ENCODE peak calls at places on chromosomes 11 and 22, in six cellular contexts. One of them, this sample, is unnamed. For H3K4me1 and H3K9me3, the result is how much of the 10 kb centered on the place peaks cover.

GRCh38 chr11:98734686-98735085 is 286.1 kb upstream of the CNTN5 start:
- DNase-seq in Panc1: no peak
- DNase-seq in mucosa of descending colon: no peak
- DNase-seq in left ventricle myocardium inferior: no peak
- DNase-seq in pancreas: no peak
- DNase-seq in cardiac muscle cell: no peak
- DNase-seq in this sample: no peak

GRCh38 chr11:69242583-69242940 is 51.4 kb upstream of the MYEOV start:
- DNase-seq in cardiac muscle cell: no peak
- DNase-seq in mucosa of descending colon: no peak
- DNase-seq in Panc1: no peak
- DNase-seq in pancreas: no peak
- DNase-seq in left ventricle myocardium inferior: no peak
- DNase-seq in this sample: no peak

GRCh38 chr11:66288138-66288865 is 641 bp downstream of the YIF1A start:
- DNase-seq in mucosa of descending colon: peak
- DNase-seq in Panc1: no peak
- DNase-seq in left ventricle myocardium inferior: peak
- DNase-seq in pancreas: peak
- DNase-seq in cardiac muscle cell: no peak
- DNase-seq in this sample: no peak

GRCh38 chr11:72813740-72814138 is 472 bp upstream of the ATG16L2 start:
- DNase-seq in Panc1: no peak
- DNase-seq in mucosa of descending colon: no peak
- DNase-seq in pancreas: peak
- DNase-seq in left ventricle myocardium inferior: peak
- DNase-seq in cardiac muscle cell: peak
- DNase-seq in this sample: no peak

GRCh38 chr11:67416416-67417335 is 1.2 kb downstream of the CARNS1 start:
- DNase-seq in left ventricle myocardium inferior: no peak
- DNase-seq in mucosa of descending colon: no peak
- DNase-seq in cardiac muscle cell: no peak
- DNase-seq in Panc1: no peak
- DNase-seq in pancreas: peak
- DNase-seq in this sample: no peak

GRCh38 chr11:35951659-35952058 is 7.8 kb downstream of the LDLRAD3 start:
- DNase-seq in Panc1: no peak
- DNase-seq in cardiac muscle cell: no peak
- DNase-seq in left ventricle myocardium inferior: no peak
- DNase-seq in mucosa of descending colon: no peak
- DNase-seq in pancreas: no peak
- DNase-seq in this sample: no peak

GRCh38 chr22:20019661-20020532 is 1.0 kb upstream of the TANGO2 start:
- DNase-seq in left ventricle myocardium inferior: no peak
- DNase-seq in cardiac muscle cell: no peak
- DNase-seq in Panc1: no peak
- DNase-seq in mucosa of descending colon: peak
- DNase-seq in pancreas: no peak
- DNase-seq in this sample: peak

GRCh38 chr22:43967069-43967468 is 11.8 kb downstream of the SAMM50 start:
- DNase-seq in Panc1: no peak
- DNase-seq in mucosa of descending colon: no peak
- DNase-seq in left ventricle myocardium inferior: no peak
- DNase-seq in pancreas: no peak
- DNase-seq in cardiac muscle cell: no peak
- DNase-seq in this sample: no peak

GRCh38 chr11:69096473-69096872 is 47.7 kb downstream of the TPCN2 start:
- DNase-seq in mucosa of descending colon: no peak
- DNase-seq in cardiac muscle cell: no peak
- DNase-seq in pancreas: peak
- DNase-seq in left ventricle myocardium inferior: no peak
- DNase-seq in Panc1: no peak
- DNase-seq in this sample: no peak

GRCh38 chr11:36480833-36481232 is 29.2 kb downstream of the TRAF6 start:
- DNase-seq in cardiac muscle cell: no peak
- DNase-seq in left ventricle myocardium inferior: no peak
- DNase-seq in Panc1: no peak
- DNase-seq in mucosa of descending colon: no peak
- DNase-seq in pancreas: no peak
- DNase-seq in this sample: no peak

GRCh38 chr11:1335811-1336761 is 26.7 kb upstream of the TOLLIP start:
- DNase-seq in pancreas: peak
- DNase-seq in left ventricle myocardium inferior: peak
- DNase-seq in mucosa of descending colon: peak
- DNase-seq in Panc1: no peak
- DNase-seq in cardiac muscle cell: peak
- DNase-seq in this sample: no peak

GRCh38 chr22:43151251-43152000 is at the start of gene TSPO:
- DNase-seq in pancreas: peak
- DNase-seq in cardiac muscle cell: peak
- DNase-seq in mucosa of descending colon: peak
- DNase-seq in Panc1: no peak
- DNase-seq in left ventricle myocardium inferior: peak
- DNase-seq in this sample: peak

GRCh38 chr11:46252373-46252914 is 25.0 kb upstream of the CREB3L1 start:
- DNase-seq in pancreas: no peak
- DNase-seq in left ventricle myocardium inferior: no peak
- DNase-seq in cardiac muscle cell: no peak
- DNase-seq in mucosa of descending colon: no peak
- DNase-seq in Panc1: no peak
- DNase-seq in this sample: no peak

GRCh38 chr22:24515025-24515338 is 19.9 kb downstream of the UPB1 start:
- DNase-seq in pancreas: no peak
- DNase-seq in cardiac muscle cell: no peak
- DNase-seq in mucosa of descending colon: peak
- DNase-seq in left ventricle myocardium inferior: no peak
- DNase-seq in Panc1: no peak
- DNase-seq in this sample: no peak

GRCh38 chr22:31737932-31738331 is 12.0 kb downstream of the PRR14L start:
- DNase-seq in left ventricle myocardium inferior: no peak
- DNase-seq in pancreas: no peak
- DNase-seq in cardiac muscle cell: no peak
- DNase-seq in mucosa of descending colon: no peak
- DNase-seq in Panc1: no peak
- DNase-seq in this sample: no peak

GRCh38 chr11:102449651-102450570 is 2.7 kb downstream of the TMEM123 start:
- DNase-seq in Panc1: no peak
- DNase-seq in cardiac muscle cell: no peak
- DNase-seq in pancreas: no peak
- DNase-seq in left ventricle myocardium inferior: no peak
- DNase-seq in mucosa of descending colon: no peak
- DNase-seq in this sample: no peak

GRCh38 chr11:44519989-44520737 is 45.3 kb upstream of the CD82 start:
- DNase-seq in mucosa of descending colon: no peak
- DNase-seq in pancreas: no peak
- DNase-seq in cardiac muscle cell: no peak
- DNase-seq in left ventricle myocardium inferior: peak
- DNase-seq in Panc1: no peak
- DNase-seq in this sample: no peak

GRCh38 chr11:118572914-118573550 is 823 bp downstream of the ARCN1 start:
- DNase-seq in cardiac muscle cell: no peak
- DNase-seq in mucosa of descending colon: no peak
- DNase-seq in Panc1: no peak
- DNase-seq in left ventricle myocardium inferior: no peak
- DNase-seq in pancreas: no peak
- DNase-seq in this sample: no peak

GRCh38 chr11:1896468-1896867 is 4.8 kb upstream of the PRR33 start:
- DNase-seq in Panc1: no peak
- DNase-seq in left ventricle myocardium inferior: no peak
- DNase-seq in cardiac muscle cell: no peak
- DNase-seq in pancreas: no peak
- DNase-seq in mucosa of descending colon: no peak
- DNase-seq in this sample: peak

GRCh38 chr11:20238712-20239111 is 78.4 kb upstream of the DBX1 start:
- DNase-seq in pancreas: peak
- DNase-seq in Panc1: no peak
- DNase-seq in cardiac muscle cell: no peak
- DNase-seq in left ventricle myocardium inferior: no peak
- DNase-seq in mucosa of descending colon: peak
- DNase-seq in this sample: no peak

DNA sequence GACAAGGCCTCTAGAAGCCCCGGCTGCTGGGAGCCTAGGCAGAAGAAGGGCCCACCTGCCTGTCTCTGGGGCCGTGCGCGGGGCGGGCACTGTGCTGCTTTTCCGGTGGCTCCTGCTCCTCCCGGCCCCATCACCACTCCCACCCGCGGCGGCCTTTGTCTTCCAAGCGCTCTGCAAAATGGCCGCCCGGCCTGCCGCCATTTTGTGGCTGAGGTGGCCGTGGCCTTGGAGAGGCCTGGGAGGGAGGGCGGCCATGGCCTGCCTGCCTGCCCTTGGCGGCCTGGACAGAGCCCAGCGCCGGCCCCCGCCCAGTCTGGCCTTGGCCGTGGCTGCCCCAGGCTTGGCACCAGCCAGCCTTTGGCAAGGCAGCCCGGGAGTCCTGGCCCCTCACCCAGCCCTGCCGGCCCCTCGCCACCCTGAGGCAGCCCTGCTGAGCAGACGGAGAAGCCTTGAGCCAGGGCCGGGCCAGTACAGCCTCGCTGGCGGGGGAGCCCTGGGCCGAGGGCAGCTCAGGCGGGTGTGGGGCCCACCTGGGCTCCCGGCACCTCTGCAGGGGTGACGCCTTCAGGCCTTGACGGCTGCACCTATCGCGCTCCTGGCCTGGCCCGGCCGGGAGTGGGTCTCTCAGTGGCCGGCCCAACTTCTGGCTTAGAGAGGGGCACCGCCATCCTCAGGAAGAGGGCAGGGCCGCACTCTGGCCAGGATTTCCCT is 46.0 kb upstream of the PPARA start:
- DNase-seq in pancreas: peak
- DNase-seq in left ventricle myocardium inferior: no peak
- DNase-seq in Panc1: no peak
- DNase-seq in mucosa of descending colon: no peak
- DNase-seq in cardiac muscle cell: no peak
- DNase-seq in this sample: no peak
- H3K4me1 ChIP-seq in pancreas: half or more
- H3K4me1 ChIP-seq in left ventricle myocardium inferior: half or more
- H3K4me1 ChIP-seq in Panc1: half or more
- H3K4me1 ChIP-seq in mucosa of descending colon: under half
- H3K4me1 ChIP-seq in cardiac muscle cell: under half
- H3K4me1 ChIP-seq in this sample: under half

GRCh38 chr22:50505276-50505775 is 2.2 kb downstream of the LMF2 start:
- DNase-seq in cardiac muscle cell: no peak
- DNase-seq in pancreas: no peak
- DNase-seq in Panc1: no peak
- DNase-seq in left ventricle myocardium inferior: no peak
- DNase-seq in mucosa of descending colon: no peak
- DNase-seq in this sample: no peak

GRCh38 chr22:50502096-50502495 is 5.4 kb downstream of the LMF2 start:
- DNase-seq in Panc1: no peak
- DNase-seq in left ventricle myocardium inferior: no peak
- DNase-seq in mucosa of descending colon: no peak
- DNase-seq in pancreas: no peak
- DNase-seq in cardiac muscle cell: no peak
- DNase-seq in this sample: no peak

GRCh38 chr22:50502628-50503474 is 4.7 kb downstream of the LMF2 start:
- DNase-seq in Panc1: no peak
- DNase-seq in left ventricle myocardium inferior: no peak
- DNase-seq in pancreas: no peak
- DNase-seq in mucosa of descending colon: no peak
- DNase-seq in cardiac muscle cell: no peak
- DNase-seq in this sample: peak

GRCh38 chr22:50504245-50505211 is 3.0 kb downstream of the LMF2 start:
- DNase-seq in pancreas: peak
- DNase-seq in left ventricle myocardium inferior: no peak
- DNase-seq in cardiac muscle cell: no peak
- DNase-seq in mucosa of descending colon: no peak
- DNase-seq in Panc1: no peak
- DNase-seq in this sample: peak

DNA sequence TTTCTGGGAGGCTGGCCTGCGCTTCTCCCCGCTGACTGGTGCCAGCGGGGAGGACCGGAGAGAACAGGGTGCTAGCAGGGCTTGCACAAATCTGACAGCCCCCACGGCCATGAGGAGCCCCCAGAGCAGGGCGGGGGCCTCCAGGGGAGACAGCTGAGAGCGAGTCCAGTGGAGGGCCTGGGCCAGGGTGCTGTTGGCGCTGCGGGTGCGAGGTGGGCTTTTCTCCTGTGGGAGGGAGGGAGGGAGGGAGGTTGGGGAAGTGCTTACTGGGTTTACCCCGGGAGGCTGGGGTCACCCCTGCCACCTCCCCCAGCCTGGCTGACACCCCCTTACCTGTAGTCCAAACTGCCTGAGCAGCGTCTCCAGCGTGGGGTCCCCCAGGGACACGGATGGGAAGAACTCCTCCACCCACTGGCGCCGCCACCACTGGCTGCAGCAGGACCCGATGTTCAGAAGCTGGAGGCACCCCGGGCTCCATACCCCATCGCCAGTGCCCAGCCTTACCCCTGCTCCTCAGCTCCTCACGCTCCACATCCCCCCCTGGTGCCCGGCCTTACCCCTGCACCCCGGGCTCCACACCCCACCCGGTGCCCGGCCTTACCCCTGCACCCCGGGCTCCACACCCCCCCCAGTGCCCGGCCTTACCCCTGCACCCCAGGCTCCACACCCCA is 3.9 kb downstream of the LMF2 start:
- DNase-seq in cardiac muscle cell: no peak
- DNase-seq in mucosa of descending colon: no peak
- DNase-seq in left ventricle myocardium inferior: no peak
- DNase-seq in pancreas: peak
- DNase-seq in Panc1: no peak
- DNase-seq in this sample: peak
- TF ChIP-seq CTCF in cardiac muscle cell: no peak
- TF ChIP-seq CTCF in mucosa of descending colon: no peak
- TF ChIP-seq CTCF in left ventricle myocardium inferior: no peak
- TF ChIP-seq CTCF in pancreas: no peak
- TF ChIP-seq CTCF in Panc1: no peak
- TF ChIP-seq CTCF in this sample: no peak

GRCh38 chr22:47847281-47847890 is 1084.9 kb downstream of the TBC1D22A start:
- DNase-seq in left ventricle myocardium inferior: no peak
- DNase-seq in Panc1: no peak
- DNase-seq in pancreas: no peak
- DNase-seq in cardiac muscle cell: no peak
- DNase-seq in mucosa of descending colon: no peak
- DNase-seq in this sample: no peak

GRCh38 chr22:47848384-47848920 is 1086.0 kb downstream of the TBC1D22A start:
- DNase-seq in Panc1: no peak
- DNase-seq in left ventricle myocardium inferior: no peak
- DNase-seq in cardiac muscle cell: no peak
- DNase-seq in mucosa of descending colon: no peak
- DNase-seq in pancreas: no peak
- DNase-seq in this sample: no peak

GRCh38 chr22:47850644-47851151 is 1088.2 kb downstream of the TBC1D22A start:
- DNase-seq in pancreas: no peak
- DNase-seq in mucosa of descending colon: no peak
- DNase-seq in left ventricle myocardium inferior: no peak
- DNase-seq in cardiac muscle cell: no peak
- DNase-seq in Panc1: no peak
- DNase-seq in this sample: no peak

GRCh38 chr22:47842119-47842518 is 1079.7 kb downstream of the TBC1D22A start:
- DNase-seq in pancreas: no peak
- DNase-seq in Panc1: no peak
- DNase-seq in mucosa of descending colon: no peak
- DNase-seq in cardiac muscle cell: no peak
- DNase-seq in left ventricle myocardium inferior: no peak
- DNase-seq in this sample: no peak

GRCh38 chr22:47846206-47846605 is 1083.8 kb downstream of the TBC1D22A start:
- DNase-seq in left ventricle myocardium inferior: no peak
- DNase-seq in Panc1: no peak
- DNase-seq in pancreas: no peak
- DNase-seq in mucosa of descending colon: no peak
- DNase-seq in cardiac muscle cell: no peak
- DNase-seq in this sample: no peak
- H3K9me3 ChIP-seq in left ventricle myocardium inferior: under half
- H3K9me3 ChIP-seq in Panc1: under half
- H3K9me3 ChIP-seq in pancreas: under half
- H3K9me3 ChIP-seq in mucosa of descending colon: under half
- H3K9me3 ChIP-seq in cardiac muscle cell: under half
- H3K9me3 ChIP-seq in this sample: under half

GRCh38 chr11:120333801-120334200 is 2.4 kb upstream of the ARHGEF12 start:
- DNase-seq in mucosa of descending colon: no peak
- DNase-seq in pancreas: no peak
- DNase-seq in Panc1: no peak
- DNase-seq in cardiac muscle cell: no peak
- DNase-seq in left ventricle myocardium inferior: no peak
- DNase-seq in this sample: no peak
- H3K4me1 ChIP-seq in mucosa of descending colon: under half
- H3K4me1 ChIP-seq in pancreas: under half
- H3K4me1 ChIP-seq in Panc1: half or more
- H3K4me1 ChIP-seq in cardiac muscle cell: under half
- H3K4me1 ChIP-seq in left ventricle myocardium inferior: half or more
- H3K4me1 ChIP-seq in this sample: under half

This sample was measured in RWPE2.